ENCODE peak calls at places on chromosomes 1 and 21, in seven cellular contexts. Y is heart right ventricle, W is hepatocyte, R is astrocyte of the spinal cord, H is colonic mucosa, A is brain microvascular endothelial cell, V is heart left ventricle. L is an unnamed sample.
A peak's percentile ranks its signal among the peaks of the same experiment; 100 is the strongest.

GRCh38 chr1:235650341-235651169 is 971 bp upstream of the GNG4 start:
- DNase-seq in Y (no peak), W (peak; percentile 73), R (peak; percentile 3), H (peak; percentile 66), A (no peak), V (no peak), L (no peak)

GRCh38 chr21:29737188-29737587 is 202.6 kb downstream of the GRIK1 start:
- DNase-seq in Y (no peak), W (no peak), R (no peak), H (no peak), A (no peak), V (no peak), L (no peak)

GRCh38 chr1:2629627-2630497 is 3.0 kb downstream of the MMEL1 start:
- DNase-seq in Y (no peak), W (no peak), R (no peak), H (no peak), A (no peak), V (no peak), L (no peak)

GRCh38 chr1:14915356-14916054 is 238.0 kb upstream of the TMEM51 start:
- DNase-seq in Y (peak; percentile 42), W (peak; percentile 66), R (peak; percentile 22), H (peak; percentile 62), A (no peak), V (peak; percentile 44), L (no peak)

GRCh38 chr1:227316941-227317540 is 1.3 kb downstream of the CDC42BPA start:
- DNase-seq in Y (no peak), W (no peak), R (peak; percentile 50), H (peak; percentile 43), A (peak; percentile 22), V (no peak), L (no peak)

GRCh38 chr1:232114985-232115384 is 488.4 kb downstream of the DISC1 start:
- DNase-seq in Y (no peak), W (no peak), R (no peak), H (no peak), A (no peak), V (no peak), L (no peak)

GRCh38 chr1:204925701-204926100 is 55.0 kb downstream of the NFASC start:
- DNase-seq in Y (no peak), W (no peak), R (no peak), H (no peak), A (no peak), V (no peak), L (no peak)

GRCh38 chr1:198465201-198466144 is 75.0 kb downstream of the ATP6V1G3 start:
- DNase-seq in Y (peak; percentile 5), W (peak; percentile 56), R (peak; percentile 75), H (no peak), A (peak; percentile 35), V (no peak), L (peak; percentile 32)

GRCh38 chr1:243686149-243686548 is 163.9 kb downstream of the AKT3 start:
- DNase-seq in Y (no peak), W (no peak), R (no peak), H (no peak), A (no peak), V (no peak), L (no peak)

GRCh38 chr1:3631865-3632264 is 7.0 kb downstream of the TPRG1L start:
- DNase-seq in Y (no peak), W (no peak), R (no peak), H (no peak), A (no peak), V (peak; percentile 4), L (no peak)

GRCh38 chr1:194289569-194290266 is 1103.3 kb upstream of the B3GALT2 start:
- DNase-seq in Y (no peak), W (no peak), R (no peak), H (peak; percentile 18), A (no peak), V (no peak), L (no peak)

GRCh38 chr1:177945943-177946650 is 23.8 kb downstream of the SEC16B start:
- DNase-seq in Y (peak; percentile 34), W (peak; percentile 76), R (peak; percentile 66), H (peak; percentile 63), A (peak; percentile 60), V (no peak), L (no peak)

GRCh38 chr1:14516974-14517812 is 81.3 kb upstream of the KAZN start:
- DNase-seq in Y (no peak), W (peak; percentile 39), R (peak; percentile 82), H (no peak), A (no peak), V (no peak), L (peak; percentile 20)

GRCh38 chr1:151398691-151399065 is 695 bp upstream of the PSMB4 start:
- DNase-seq in Y (no peak), W (no peak), R (no peak), H (no peak), A (no peak), V (peak; percentile 27), L (no peak)

GRCh38 chr1:74407902-74408301 is 104.5 kb downstream of the LRRC53 start:
- DNase-seq in Y (no peak), W (no peak), R (no peak), H (no peak), A (no peak), V (no peak), L (no peak)

GRCh38 chr1:115140442-115141144 is 51.3 kb upstream of the TSPAN2 start:
- DNase-seq in Y (no peak), W (no peak), R (no peak), H (no peak), A (no peak), V (no peak), L (no peak)

GRCh38 chr1:115107501-115108260 is 18.4 kb upstream of the TSPAN2 start:
- DNase-seq in Y (no peak), W (peak; percentile 54), R (no peak), H (no peak), A (no peak), V (no peak), L (no peak)

GRCh38 chr1:168465942-168466702 is 77.7 kb downstream of the XCL2 start:
- DNase-seq in Y (peak; percentile 26), W (peak; percentile 73), R (peak; percentile 61), H (peak; percentile 75), A (no peak), V (peak; percentile 45), L (no peak)

GRCh38 chr1:97805093-97805492 is 115.7 kb downstream of the DPYD start:
- DNase-seq in Y (no peak), W (no peak), R (no peak), H (no peak), A (no peak), V (no peak), L (no peak)

GRCh38 chr1:229623838-229624237 is 2.1 kb downstream of the TAF5L start:
- DNase-seq in Y (no peak), W (no peak), R (no peak), H (no peak), A (no peak), V (no peak), L (no peak)
- H3K4me3 ChIP-seq in Y (peak overlapping the region; percentile 95), W (no peak overlapping the region), R (no peak overlapping the region), H (no peak overlapping the region), A (no peak overlapping the region), V (no peak overlapping the region), L (no peak overlapping the region)

DNA sequence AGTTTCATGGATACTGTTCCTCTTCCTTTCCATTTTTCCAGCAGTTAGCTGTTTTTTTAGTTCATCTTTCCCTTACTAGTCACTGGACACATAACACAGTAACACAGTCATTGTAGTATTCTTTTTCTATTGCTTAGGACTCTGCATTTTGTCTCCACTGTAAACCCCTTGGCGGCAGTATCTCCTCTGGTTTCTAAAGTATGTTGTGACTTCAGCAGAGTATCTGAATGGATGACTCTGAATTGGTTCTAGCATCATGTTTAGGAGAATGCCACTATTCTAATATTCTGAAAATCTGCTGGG is 2.2 kb downstream of the CDC7 start:
- DNase-seq in Y (no peak), W (peak; percentile 11), R (peak; percentile 41), H (no peak), A (peak; percentile 9), V (no peak), L (no peak)
- TF ChIP-seq CTCF in Y (no peak), W (peak; percentile 27), R (peak; percentile 35), H (no peak), A (peak; percentile 28), V (no peak), L (peak; percentile 24)

GRCh38 chr1:10594481-10595050 is 119.8 kb downstream of the PEX14 start:
- DNase-seq in Y (no peak), W (no peak), R (no peak), H (no peak), A (no peak), V (peak; percentile 40), L (no peak)
- H3K4me3 ChIP-seq in Y (no peak overlapping the region), W (no peak overlapping the region), R (no peak overlapping the region), H (no peak overlapping the region), A (no peak overlapping the region), V (no peak overlapping the region), L (no peak overlapping the region)

DNA sequence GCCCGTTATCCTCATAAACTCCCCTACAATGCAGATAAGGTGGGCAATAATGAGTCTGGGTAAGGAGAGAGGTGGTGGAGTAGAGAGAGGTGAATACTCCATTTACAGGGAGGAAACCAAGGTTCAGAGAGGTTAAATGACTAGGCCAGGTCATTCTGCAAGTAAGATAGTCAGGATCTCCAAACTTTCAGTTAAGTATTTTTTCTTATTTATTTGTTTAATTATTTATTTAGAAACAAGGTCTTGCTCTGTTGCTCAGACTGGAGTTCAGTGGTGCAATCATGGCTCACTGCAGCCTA is 26.0 kb downstream of the PAFAH2 start:
- DNase-seq in Y (no peak), W (no peak), R (no peak), H (no peak), A (no peak), V (no peak), L (no peak)
- TF ChIP-seq CTCF in Y (no peak), W (no peak), R (no peak), H (no peak), A (no peak), V (no peak), L (no peak)

GRCh38 chr1:228457396-228458176 is 29.6 kb upstream of the RNF187 start:
- DNase-seq in Y (peak; percentile 93), W (peak; percentile 97), R (peak; percentile 98), H (peak; percentile 93), A (peak; percentile 98), V (peak; percentile 91), L (peak; percentile 93)
- H3K4me3 ChIP-seq in Y (peak overlapping the region; percentile 65), W (peak overlapping the region; percentile 74), R (peak overlapping the region; percentile 75), H (peak overlapping the region; percentile 44), A (peak overlapping the region; percentile 58), V (peak overlapping the region; percentile 73), L (peak overlapping the region; percentile 75)

L was measured in BJ.